ENCODE peak calls at places on chromosomes 6 and 20, in four cellular contexts. One of them, this sample, is unnamed.

GRCh38 chr6:79610301-79611009 is 20.7 kb upstream of the SH3BGRL2 start:
- DNase-seq in H1: no peak
- DNase-seq in CD8-positive, alpha-beta memory T cell: no peak
- DNase-seq in tibial artery: no peak
- DNase-seq in this sample: no peak

GRCh38 chr6:26125015-26125690 is 37.9 kb downstream of the HFE start:
- DNase-seq in H1: no peak
- DNase-seq in CD8-positive, alpha-beta memory T cell: peak; percentile 49
- DNase-seq in tibial artery: no peak
- DNase-seq in this sample: no peak

GRCh38 chr6:53041356-53041755 is 23.8 kb upstream of the FBXO9 start:
- DNase-seq in H1: no peak
- DNase-seq in CD8-positive, alpha-beta memory T cell: no peak
- DNase-seq in tibial artery: no peak
- DNase-seq in this sample: no peak

GRCh38 chr6:151900897-151901485 is 93.5 kb downstream of the ESR1 start:
- DNase-seq in tibial artery: no peak
- DNase-seq in CD8-positive, alpha-beta memory T cell: no peak
- DNase-seq in H1: no peak
- DNase-seq in this sample: no peak

GRCh38 chr6:24323632-24324337 is 34.1 kb downstream of the DCDC2 start:
- DNase-seq in CD8-positive, alpha-beta memory T cell: no peak
- DNase-seq in H1: no peak
- DNase-seq in tibial artery: no peak
- DNase-seq in this sample: no peak

GRCh38 chr6:139020689-139021088 is 7.9 kb upstream of the ABRACL start:
- DNase-seq in H1: no peak
- DNase-seq in tibial artery: no peak
- DNase-seq in CD8-positive, alpha-beta memory T cell: no peak
- DNase-seq in this sample: no peak

GRCh38 chr6:52020961-52021570 is 66.3 kb downstream of the PKHD1 start:
- DNase-seq in tibial artery: no peak
- DNase-seq in CD8-positive, alpha-beta memory T cell: no peak
- DNase-seq in H1: no peak
- DNase-seq in this sample: no peak

GRCh38 chr20:39009348-39009747 is 47.2 kb downstream of the DHX35 start:
- DNase-seq in tibial artery: no peak
- DNase-seq in H1: no peak
- DNase-seq in CD8-positive, alpha-beta memory T cell: no peak
- DNase-seq in this sample: no peak

GRCh38 chr20:57699395-57699794 is 10.4 kb downstream of the PMEPA1 start:
- DNase-seq in CD8-positive, alpha-beta memory T cell: no peak
- DNase-seq in H1: no peak
- DNase-seq in tibial artery: no peak
- DNase-seq in this sample: no peak

GRCh38 chr6:104881964-104882668 is 22.4 kb upstream of the HACE1 start:
- DNase-seq in H1: no peak
- DNase-seq in tibial artery: no peak
- DNase-seq in CD8-positive, alpha-beta memory T cell: no peak
- DNase-seq in this sample: no peak

GRCh38 chr20:5657190-5657872 is 92.9 kb upstream of the SHLD1 start:
- DNase-seq in CD8-positive, alpha-beta memory T cell: no peak
- DNase-seq in H1: no peak
- DNase-seq in tibial artery: peak; percentile 48
- DNase-seq in this sample: no peak

GRCh38 chr20:3658708-3659491 is 4.3 kb downstream of the GFRA4 start:
- DNase-seq in tibial artery: no peak
- DNase-seq in H1: no peak
- DNase-seq in CD8-positive, alpha-beta memory T cell: no peak
- DNase-seq in this sample: no peak

GRCh38 chr6:130927305-130927704 is 100.1 kb downstream of the SMLR1 start:
- DNase-seq in tibial artery: no peak
- DNase-seq in CD8-positive, alpha-beta memory T cell: no peak
- DNase-seq in H1: no peak
- DNase-seq in this sample: no peak

GRCh38 chr6:41586564-41586963 is 40.4 kb downstream of the FOXP4 start:
- DNase-seq in tibial artery: no peak
- DNase-seq in CD8-positive, alpha-beta memory T cell: no peak
- DNase-seq in H1: no peak
- DNase-seq in this sample: no peak

GRCh38 chr6:68572525-68572924 is 62.6 kb upstream of the ADGRB3 start:
- DNase-seq in CD8-positive, alpha-beta memory T cell: no peak
- DNase-seq in tibial artery: no peak
- DNase-seq in H1: peak; percentile 67
- DNase-seq in this sample: no peak

GRCh38 chr6:148682990-148683389 is 63.8 kb upstream of the UST start:
- DNase-seq in tibial artery: no peak
- DNase-seq in H1: no peak
- DNase-seq in CD8-positive, alpha-beta memory T cell: no peak
- DNase-seq in this sample: no peak

GRCh38 chr6:111874030-111874425 is 776 bp upstream of the FYN start:
- DNase-seq in H1: no peak
- DNase-seq in tibial artery: peak; percentile 42
- DNase-seq in CD8-positive, alpha-beta memory T cell: peak; percentile 67
- DNase-seq in this sample: peak; percentile 54

GRCh38 chr6:33885121-33886057 is 81.6 kb upstream of the MLN start:
- DNase-seq in H1: no peak
- DNase-seq in CD8-positive, alpha-beta memory T cell: no peak
- DNase-seq in tibial artery: no peak
- DNase-seq in this sample: no peak

GRCh38 chr20:57313951-57314350 is 15.7 kb upstream of the SPO11 start:
- DNase-seq in H1: no peak
- DNase-seq in CD8-positive, alpha-beta memory T cell: no peak
- DNase-seq in tibial artery: no peak
- DNase-seq in this sample: no peak

GRCh38 chr20:62377615-62378085 is 9.3 kb upstream of the RPS21 start:
- DNase-seq in H1: no peak
- DNase-seq in tibial artery: no peak
- DNase-seq in CD8-positive, alpha-beta memory T cell: no peak
- DNase-seq in this sample: no peak

GRCh38 chr6:72720464-72720863 is 98.6 kb downstream of the KCNQ5 start:
- DNase-seq in CD8-positive, alpha-beta memory T cell: no peak
- DNase-seq in H1: no peak
- DNase-seq in tibial artery: no peak
- DNase-seq in this sample: no peak

GRCh38 chr20:19021406-19022117 is 190.9 kb upstream of the SLC24A3 start:
- DNase-seq in H1: peak; percentile 32
- DNase-seq in CD8-positive, alpha-beta memory T cell: no peak
- DNase-seq in tibial artery: no peak
- DNase-seq in this sample: no peak

GRCh38 chr6:73565767-73566485 is 45.1 kb upstream of the EEF1A1 start:
- DNase-seq in tibial artery: no peak
- DNase-seq in H1: no peak
- DNase-seq in CD8-positive, alpha-beta memory T cell: no peak
- DNase-seq in this sample: no peak

GRCh38 chr20:38091447-38092216 is 58.1 kb downstream of the RPRD1B start:
- DNase-seq in H1: no peak
- DNase-seq in tibial artery: no peak
- DNase-seq in CD8-positive, alpha-beta memory T cell: no peak
- DNase-seq in this sample: no peak

GRCh38 chr20:25237610-25238318 is 10.1 kb upstream of the PYGB start:
- DNase-seq in CD8-positive, alpha-beta memory T cell: no peak
- DNase-seq in tibial artery: peak; percentile 89
- DNase-seq in H1: no peak
- DNase-seq in this sample: no peak

GRCh38 chr20:1734269-1734858 is 76.8 kb upstream of the SIRPG start:
- DNase-seq in H1: no peak
- DNase-seq in tibial artery: no peak
- DNase-seq in CD8-positive, alpha-beta memory T cell: peak; percentile 51
- DNase-seq in this sample: no peak

GRCh38 chr6:73797861-73798260 is 101.9 kb downstream of the CD109 start:
- DNase-seq in tibial artery: no peak
- DNase-seq in CD8-positive, alpha-beta memory T cell: no peak
- DNase-seq in H1: no peak
- DNase-seq in this sample: no peak

GRCh38 chr6:33782561-33782960 is 6.4 kb downstream of the LEMD2 start:
- DNase-seq in CD8-positive, alpha-beta memory T cell: no peak
- DNase-seq in tibial artery: no peak
- DNase-seq in H1: no peak
- DNase-seq in this sample: no peak

GRCh38 chr20:46375771-46376170 is 30.6 kb downstream of the ELMO2 start:
- DNase-seq in tibial artery: no peak
- DNase-seq in H1: no peak
- DNase-seq in CD8-positive, alpha-beta memory T cell: no peak
- DNase-seq in this sample: no peak

GRCh38 chr20:36317675-36318074 is 11.5 kb downstream of the DLGAP4 start:
- DNase-seq in tibial artery: no peak
- DNase-seq in H1: no peak
- DNase-seq in CD8-positive, alpha-beta memory T cell: no peak
- DNase-seq in this sample: no peak

GRCh38 chr20:10466325-10466724 is 31.2 kb downstream of the SLX4IP start:
- DNase-seq in CD8-positive, alpha-beta memory T cell: no peak
- DNase-seq in H1: no peak
- DNase-seq in tibial artery: no peak
- DNase-seq in this sample: no peak

GRCh38 chr20:55058938-55059337 is 583.5 kb downstream of the DOK5 start:
- DNase-seq in tibial artery: no peak
- DNase-seq in CD8-positive, alpha-beta memory T cell: no peak
- DNase-seq in H1: no peak
- DNase-seq in this sample: no peak

GRCh38 chr6:21664263-21665081 is 70.9 kb downstream of the SOX4 start:
- DNase-seq in H1: peak; percentile 79
- DNase-seq in CD8-positive, alpha-beta memory T cell: no peak
- DNase-seq in tibial artery: peak; percentile 29
- DNase-seq in this sample: no peak

GRCh38 chr20:17854307-17854903 is 114.2 kb downstream of the SNX5 start:
- DNase-seq in H1: no peak
- DNase-seq in CD8-positive, alpha-beta memory T cell: no peak
- DNase-seq in tibial artery: peak; percentile 51
- DNase-seq in this sample: no peak

GRCh38 chr6:110181131-110182027 is 1.2 kb downstream of the CDC40 start:
- DNase-seq in tibial artery: no peak
- DNase-seq in CD8-positive, alpha-beta memory T cell: no peak
- DNase-seq in H1: no peak
- DNase-seq in this sample: no peak

GRCh38 chr6:54716869-54717268 is 129.7 kb upstream of the FAM83B start:
- DNase-seq in CD8-positive, alpha-beta memory T cell: no peak
- DNase-seq in H1: no peak
- DNase-seq in tibial artery: no peak
- DNase-seq in this sample: no peak

GRCh38 chr6:118715371-118715770 is 64.0 kb upstream of the CEP85L start:
- DNase-seq in tibial artery: no peak
- DNase-seq in CD8-positive, alpha-beta memory T cell: no peak
- DNase-seq in H1: no peak
- DNase-seq in this sample: no peak

GRCh38 chr20:14142171-14142570 is 146.9 kb downstream of the MACROD2 start:
- DNase-seq in CD8-positive, alpha-beta memory T cell: no peak
- DNase-seq in tibial artery: no peak
- DNase-seq in H1: peak; percentile 58
- DNase-seq in this sample: no peak

GRCh38 chr20:8334641-8335040 is 202.6 kb downstream of the PLCB1 start:
- DNase-seq in CD8-positive, alpha-beta memory T cell: no peak
- DNase-seq in H1: no peak
- DNase-seq in tibial artery: no peak
- DNase-seq in this sample: no peak
- H3K4me1 ChIP-seq in CD8-positive, alpha-beta memory T cell: no peaks in the 10 kb centered on the region
- H3K4me1 ChIP-seq in H1: no peaks in the 10 kb centered on the region
- H3K4me1 ChIP-seq in tibial artery: no peaks in the 10 kb centered on the region
- H3K4me1 ChIP-seq in this sample: no peaks in the 10 kb centered on the region

GRCh38 chr6:3026811-3027626 is 27.3 kb downstream of the NQO2 start:
- DNase-seq in tibial artery: peak; percentile 34
- DNase-seq in H1: no peak
- DNase-seq in CD8-positive, alpha-beta memory T cell: peak; percentile 49
- DNase-seq in this sample: peak; percentile 70
- H3K4me3 ChIP-seq in tibial artery: no peak overlapping the region
- H3K4me3 ChIP-seq in H1: no peak overlapping the region
- H3K4me3 ChIP-seq in CD8-positive, alpha-beta memory T cell: peak overlapping the region; percentile 16
- H3K4me3 ChIP-seq in this sample: peak overlapping the region; percentile 9

DNA sequence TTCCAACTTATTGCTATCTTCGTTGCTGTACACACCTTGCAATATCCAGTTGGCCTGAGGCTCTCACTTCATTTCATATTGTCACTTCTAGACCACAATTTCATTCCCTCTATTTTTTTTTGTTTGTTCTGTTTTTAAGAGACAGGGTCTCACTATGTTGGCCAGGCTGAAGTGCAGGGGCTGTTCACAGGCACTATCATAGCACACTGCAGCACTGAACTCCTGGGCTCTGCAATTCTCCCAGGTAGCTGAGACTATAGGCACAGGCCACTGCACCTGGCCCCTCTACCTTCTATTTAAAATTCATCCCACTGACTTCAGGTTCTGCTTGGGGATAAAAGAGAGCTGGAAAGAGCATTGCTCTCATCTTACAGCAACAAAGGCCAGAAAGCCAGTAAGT is 4.7 kb upstream of the LINC00237 start:
- DNase-seq in CD8-positive, alpha-beta memory T cell: no peak
- DNase-seq in tibial artery: no peak
- DNase-seq in H1: no peak
- DNase-seq in this sample: no peak
- H3K27me3 ChIP-seq in CD8-positive, alpha-beta memory T cell: peaks cover 28% of the 10 kb centered on the region
- H3K27me3 ChIP-seq in tibial artery: no peaks in the 10 kb centered on the region
- H3K27me3 ChIP-seq in H1: peaks cover 17% of the 10 kb centered on the region
- H3K27me3 ChIP-seq in this sample: peaks cover 9% of the 10 kb centered on the region

GRCh38 chr6:159037746-159038290 is 7.0 kb downstream of the TAGAP start:
- DNase-seq in tibial artery: no peak
- DNase-seq in CD8-positive, alpha-beta memory T cell: no peak
- DNase-seq in H1: no peak
- DNase-seq in this sample: no peak
- H3K4me1 ChIP-seq in tibial artery: peaks cover 13% of the 10 kb centered on the region
- H3K4me1 ChIP-seq in CD8-positive, alpha-beta memory T cell: peaks cover 65% of the 10 kb centered on the region
- H3K4me1 ChIP-seq in H1: no peaks in the 10 kb centered on the region
- H3K4me1 ChIP-seq in this sample: peaks cover 75% of the 10 kb centered on the region